ENCODE peak calls at places on chromosomes 6 and 20, in four cellular contexts. B, A, Z and W are unnamed samples. For H3K4me1 and H3K27me3, the result is how much of the 10 kb centered on the place peaks cover.

GRCh38 chr20:24634855-24635254 is 165.4 kb downstream of the SYNDIG1 start:
- DNase-seq in B (peak), A (no peak), Z (peak), W (no peak)

GRCh38 chr6:77548190-77548589 is 84.9 kb upstream of the HTR1B start:
- DNase-seq in B (no peak), A (no peak), Z (no peak), W (no peak)

GRCh38 chr6:34052071-34052825 is 93.6 kb downstream of the GRM4 start:
- DNase-seq in B (no peak), A (no peak), Z (no peak), W (no peak)

GRCh38 chr6:169701218-169701952 is 444 bp downstream of the WDR27 start:
- DNase-seq in B (peak), A (no peak), Z (no peak), W (no peak)

GRCh38 chr6:88512951-88513350 is 346.8 kb upstream of the CNR1 start:
- DNase-seq in B (no peak), A (no peak), Z (no peak), W (no peak)

GRCh38 chr20:52290602-52291001 is 99.0 kb upstream of the ZFP64 start:
- DNase-seq in B (no peak), A (no peak), Z (no peak), W (no peak)

GRCh38 chr20:45211569-45212474 is 5.0 kb downstream of the SEMG1 start:
- DNase-seq in B (no peak), A (no peak), Z (no peak), W (no peak)

GRCh38 chr6:99145738-99146137 is 198.0 kb upstream of the FBXL4 start:
- DNase-seq in B (no peak), A (no peak), Z (no peak), W (no peak)

GRCh38 chr6:150448221-150448620 is 79.4 kb downstream of the IYD start:
- DNase-seq in B (peak), A (no peak), Z (no peak), W (no peak)

GRCh38 chr6:28809947-28810654 is 113.7 kb downstream of the TRIM27 start:
- DNase-seq in B (no peak), A (no peak), Z (no peak), W (no peak)

GRCh38 chr20:8933391-8933807 is 135.5 kb upstream of the PLCB4 start:
- DNase-seq in B (no peak), A (no peak), Z (no peak), W (no peak)

GRCh38 chr6:56526860-56527544 is 115.7 kb downstream of the DST start:
- DNase-seq in B (no peak), A (no peak), Z (no peak), W (no peak)

GRCh38 chr6:57013501-57013900 is 33.0 kb upstream of the KIAA1586 start:
- DNase-seq in B (peak), A (no peak), Z (peak), W (no peak)

GRCh38 chr20:555933-556332 is 12.3 kb upstream of the CSNK2A1 start:
- DNase-seq in B (no peak), A (no peak), Z (no peak), W (no peak)

DNA sequence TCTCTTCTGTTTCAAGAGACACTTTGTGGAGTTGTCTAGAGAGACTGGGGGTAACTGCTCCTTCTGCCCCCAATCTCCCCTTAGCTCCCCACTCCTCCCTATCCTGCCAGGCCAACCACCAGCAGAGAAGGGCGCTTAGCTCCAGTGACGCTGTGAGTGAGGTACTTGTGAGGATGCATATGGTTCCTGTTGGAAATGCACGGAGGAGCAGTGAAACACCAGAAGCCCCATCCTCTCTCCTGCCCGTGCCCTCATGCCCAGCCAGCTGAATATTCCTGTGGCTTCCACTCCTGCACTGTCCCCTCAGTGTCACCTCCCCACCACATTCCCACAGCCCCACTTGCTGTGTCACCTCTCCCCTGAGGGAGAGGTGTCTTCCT is 11.9 kb downstream of the NT5E start:
- DNase-seq in B (no peak), A (no peak), Z (no peak), W (no peak)
- H3K4me1 ChIP-seq in B (half or more), A (under half), Z (half or more), W (under half)

GRCh38 chr6:128519931-128520435 is 416 bp downstream of the PTPRK start:
- DNase-seq in B (no peak), A (no peak), Z (peak), W (peak)

GRCh38 chr6:128520436-128521301 is at the start of gene PTPRK:
- DNase-seq in B (peak), A (peak), Z (peak), W (peak)

GRCh38 chr6:128519132-128519930 is 1.1 kb downstream of the PTPRK start:
- DNase-seq in B (peak), A (peak), Z (peak), W (peak)

GRCh38 chr6:128517124-128517523 is 3.3 kb downstream of the PTPRK start:
- DNase-seq in B (no peak), A (no peak), Z (no peak), W (no peak)

DNA sequence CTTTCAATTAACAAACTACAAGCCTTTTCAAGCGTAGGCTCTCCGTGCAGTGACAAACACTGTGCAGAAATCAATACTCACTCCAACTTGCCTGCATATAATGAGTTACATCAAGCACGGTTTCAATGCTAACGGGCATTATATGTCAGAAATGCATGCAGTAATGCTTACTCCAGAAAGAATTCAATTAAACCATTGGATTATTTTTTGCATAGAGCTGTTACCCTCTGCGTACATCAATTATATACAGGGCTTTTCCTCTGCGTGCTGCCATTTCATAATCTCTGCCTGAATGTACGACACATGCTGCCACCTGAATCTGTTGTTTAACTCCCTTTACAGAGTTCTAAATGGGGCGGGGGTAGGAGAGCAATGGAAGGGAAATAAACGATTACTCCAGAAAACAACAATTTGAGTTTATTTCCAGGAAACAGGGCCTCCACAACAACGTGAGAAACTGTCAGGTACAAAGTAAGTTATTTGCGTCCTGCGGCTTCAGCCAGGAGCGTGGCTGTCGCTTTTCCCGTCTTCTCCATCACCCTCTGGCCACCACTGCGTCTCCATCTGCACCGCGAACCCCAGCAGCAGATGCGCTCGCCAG is 1.8 kb downstream of the PTPRK start:
- DNase-seq in B (peak), A (no peak), Z (no peak), W (no peak)
- H3K27me3 ChIP-seq in B (under half), A (under half), Z (under half), W (under half)

GRCh38 chr6:5333653-5334052 is 72.3 kb downstream of the FARS2 start:
- DNase-seq in B (peak), A (no peak), Z (no peak), W (no peak)

GRCh38 chr6:5334341-5334740 is 73.0 kb downstream of the FARS2 start:
- DNase-seq in B (no peak), A (no peak), Z (no peak), W (no peak)

GRCh38 chr6:5331860-5332442 is 70.6 kb downstream of the FARS2 start:
- DNase-seq in B (no peak), A (no peak), Z (no peak), W (no peak)

GRCh38 chr6:5337573-5337972 is 76.3 kb downstream of the FARS2 start:
- DNase-seq in B (peak), A (no peak), Z (no peak), W (no peak)

DNA sequence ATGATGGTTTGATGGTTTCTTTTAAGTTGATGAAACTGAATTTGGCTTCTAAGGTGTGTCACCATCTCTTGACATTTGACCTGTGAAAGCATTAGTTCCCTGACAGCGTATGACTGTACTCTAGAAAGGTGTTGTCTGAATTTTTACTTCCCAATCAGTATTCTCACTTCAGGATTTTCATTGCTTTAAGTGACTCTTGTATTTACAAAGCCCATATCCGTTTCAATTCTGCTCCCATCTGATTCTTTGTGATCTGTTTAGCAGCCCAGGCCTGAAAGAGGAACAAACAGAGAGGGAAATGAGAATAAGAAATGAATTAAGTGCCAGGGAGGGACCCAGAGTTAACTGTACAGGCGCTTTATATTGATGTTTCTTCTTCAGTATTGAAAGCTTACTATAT is 73.7 kb downstream of the FARS2 start:
- DNase-seq in B (no peak), A (no peak), Z (no peak), W (no peak)
- H3K27ac ChIP-seq in B (no peak), A (no peak), Z (no peak), W (no peak)

GRCh38 chr6:26305097-26305841 is 59.7 kb upstream of the BTN3A2 start:
- DNase-seq in B (peak), A (peak), Z (peak), W (peak)
- H3K4me1 ChIP-seq in B (under half), A (under half), Z (under half), W (under half)

GRCh38 chr20:22921595-22922421 is 113.3 kb upstream of the SSTR4 start:
- DNase-seq in B (peak), A (no peak), Z (peak), W (no peak)

GRCh38 chr20:22924949-22925612 is 110.0 kb upstream of the SSTR4 start:
- DNase-seq in B (no peak), A (no peak), Z (no peak), W (no peak)

GRCh38 chr20:22920898-22921297 is 114.2 kb upstream of the SSTR4 start:
- DNase-seq in B (peak), A (no peak), Z (no peak), W (no peak)

GRCh38 chr20:22924036-22924737 is 110.9 kb upstream of the SSTR4 start:
- DNase-seq in B (peak), A (no peak), Z (no peak), W (no peak)

GRCh38 chr20:22922987-22923386 is 112.1 kb upstream of the SSTR4 start:
- DNase-seq in B (no peak), A (no peak), Z (no peak), W (no peak)
- H3K27me3 ChIP-seq in B (under half), A (under half), Z (under half), W (under half)

GRCh38 chr6:43669922-43670622 is 17.5 kb downstream of the MRPS18A start:
- DNase-seq in B (peak), A (no peak), Z (no peak), W (no peak)
- H3K27ac ChIP-seq in B (peak), A (peak), Z (no peak), W (no peak)

DNA sequence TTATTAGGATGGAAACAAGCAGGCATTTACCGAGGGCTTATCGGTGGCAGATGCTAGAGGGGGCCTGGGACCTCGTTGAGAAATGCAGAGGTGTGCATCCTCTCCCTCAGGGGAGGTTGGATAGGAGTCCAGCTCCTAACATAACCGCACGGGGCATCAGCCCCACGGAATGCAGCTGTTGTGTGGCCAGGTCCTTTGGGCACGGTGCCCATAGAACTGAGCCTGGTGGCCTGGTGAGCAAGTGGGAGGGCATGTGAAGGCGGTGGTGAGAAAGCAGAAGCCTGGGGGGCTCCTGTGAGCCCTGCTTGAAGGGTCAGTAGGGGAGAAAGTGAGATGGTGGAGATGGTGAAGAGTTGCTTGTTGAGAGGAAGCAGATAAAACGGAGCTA is 143.7 kb downstream of the CDH26 start:
- DNase-seq in B (no peak), A (peak), Z (peak), W (no peak)
- H3K4me1 ChIP-seq in B (under half), A (under half), Z (under half), W (under half)

DNA sequence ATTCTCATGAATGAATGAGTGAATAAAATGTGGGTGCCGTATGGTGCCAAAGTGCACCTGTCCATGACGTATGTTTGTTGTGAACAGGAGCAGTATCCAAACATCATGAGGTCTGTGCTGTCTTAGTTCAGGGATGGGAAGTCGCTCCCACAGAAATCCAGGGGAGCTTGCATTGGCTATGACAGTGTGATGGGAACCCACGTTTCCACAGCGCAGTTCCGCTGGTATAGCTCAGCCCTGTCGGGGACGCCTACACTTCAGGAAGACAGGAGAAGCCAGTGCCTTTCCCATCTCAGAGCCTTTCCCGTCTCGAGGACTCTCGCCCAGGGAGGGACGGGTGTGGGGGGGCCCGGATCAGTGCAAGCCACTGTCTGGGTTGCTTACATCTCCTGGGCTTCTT is 69.8 kb downstream of the DACT2 start:
- DNase-seq in B (no peak), A (no peak), Z (no peak), W (no peak)
- H3K27me3 ChIP-seq in B (under half), A (under half), Z (under half), W (under half)

DNA sequence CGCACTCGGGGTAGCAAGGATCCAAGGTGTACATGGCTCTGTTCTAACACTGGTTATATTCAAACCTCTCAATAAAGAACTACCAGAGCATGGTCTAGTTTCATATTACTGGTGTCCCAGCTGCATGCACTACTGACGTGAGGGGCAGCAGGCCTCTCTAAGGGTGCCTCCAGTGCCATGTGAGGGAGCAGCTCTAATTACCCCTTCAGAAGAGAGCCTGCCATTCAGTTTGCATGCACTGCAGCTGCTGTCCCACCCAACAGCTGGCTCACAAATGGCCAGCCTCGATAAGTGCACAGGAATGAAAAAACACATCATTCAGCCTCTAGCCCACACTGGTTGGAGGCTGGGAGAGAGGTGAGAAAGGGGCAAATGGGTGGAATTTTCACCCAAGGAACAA is 85.2 kb downstream of the SMLR1 start:
- DNase-seq in B (no peak), A (no peak), Z (no peak), W (no peak)
- H3K27ac ChIP-seq in B (no peak), A (no peak), Z (no peak), W (no peak)

DNA sequence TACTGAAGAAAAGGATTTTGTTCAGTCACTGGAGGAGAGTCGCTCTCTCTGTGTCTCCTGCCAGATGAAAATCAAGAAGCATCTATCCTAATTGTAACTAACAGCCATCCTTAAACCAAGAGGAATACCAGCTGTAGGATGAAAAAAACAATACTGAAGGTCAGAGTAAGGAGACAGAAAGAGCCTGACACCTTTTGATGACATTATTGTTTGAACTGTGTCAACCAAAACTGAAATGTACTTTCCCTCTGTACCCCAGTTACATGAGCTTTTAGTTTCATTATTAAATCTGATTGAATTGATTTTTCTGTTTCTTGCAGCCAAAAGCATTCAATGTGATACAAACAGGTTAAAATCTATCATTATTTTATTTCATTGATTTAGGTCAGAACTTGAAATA is 17.2 kb upstream of the BTBD9 start:
- DNase-seq in B (no peak), A (no peak), Z (no peak), W (no peak)
- H3K4me1 ChIP-seq in B (under half), A (under half), Z (under half), W (under half)